ENCODE peak calls at places on chromosome 5, in five cellular contexts. Y is cardiac muscle cell, S is left ventricle myocardium inferior, G is foreskin fibroblast, L is fibroblast of pulmonary artery. H is an unnamed sample.

GRCh38 chr5:139949710-139950109 is 93.4 kb downstream of the NRG2 start:
- DNase-seq in S (peak; percentile 54), L (no peak), G (no peak), Y (no peak), H (no peak)

GRCh38 chr5:136808756-136809155 is 443.4 kb upstream of the TRPC7 start:
- DNase-seq in Y (no peak), G (no peak), S (no peak), L (no peak), H (no peak)

GRCh38 chr5:113232667-113233066 is 202.1 kb downstream of the TSSK1B start:
- DNase-seq in G (peak; percentile 46), L (no peak), S (peak; percentile 51), Y (peak; percentile 53), H (peak; percentile 56)

GRCh38 chr5:159403906-159404641 is 73.8 kb upstream of the IL12B start:
- DNase-seq in G (no peak), S (no peak), L (no peak), Y (no peak), H (no peak)

GRCh38 chr5:1423901-1424603 is 21.2 kb downstream of the SLC6A3 start:
- DNase-seq in Y (no peak), L (no peak), S (no peak), G (no peak), H (no peak)

GRCh38 chr5:149935431-149935901 is 9.1 kb downstream of the PDE6A start:
- DNase-seq in Y (no peak), S (no peak), G (peak; percentile 16), L (no peak), H (no peak)

GRCh38 chr5:177309351-177310191 is 2.1 kb downstream of the MXD3 start:
- DNase-seq in L (peak; percentile 75), S (peak; percentile 66), G (peak; percentile 81), Y (peak; percentile 74), H (peak; percentile 67)

GRCh38 chr5:14032944-14033343 is 88.5 kb upstream of the DNAH5 start:
- DNase-seq in G (peak; percentile 38), L (peak; percentile 46), Y (peak; percentile 48), S (no peak), H (peak; percentile 64)

GRCh38 chr5:98635631-98636030 is 137.8 kb upstream of the RGMB start:
- DNase-seq in L (no peak), Y (no peak), S (no peak), G (peak; percentile 16), H (peak; percentile 47)

GRCh38 chr5:128083811-128084227 is 253 bp downstream of the SLC12A2 start:
- DNase-seq in Y (peak; percentile 73), L (no peak), G (peak; percentile 86), S (no peak), H (peak; percentile 65)
- TF ChIP-seq CTCF in Y (peak; percentile 32), L (peak; percentile 2), G (peak; percentile 22), S (peak; percentile 63), H (peak; percentile 41)

DNA sequence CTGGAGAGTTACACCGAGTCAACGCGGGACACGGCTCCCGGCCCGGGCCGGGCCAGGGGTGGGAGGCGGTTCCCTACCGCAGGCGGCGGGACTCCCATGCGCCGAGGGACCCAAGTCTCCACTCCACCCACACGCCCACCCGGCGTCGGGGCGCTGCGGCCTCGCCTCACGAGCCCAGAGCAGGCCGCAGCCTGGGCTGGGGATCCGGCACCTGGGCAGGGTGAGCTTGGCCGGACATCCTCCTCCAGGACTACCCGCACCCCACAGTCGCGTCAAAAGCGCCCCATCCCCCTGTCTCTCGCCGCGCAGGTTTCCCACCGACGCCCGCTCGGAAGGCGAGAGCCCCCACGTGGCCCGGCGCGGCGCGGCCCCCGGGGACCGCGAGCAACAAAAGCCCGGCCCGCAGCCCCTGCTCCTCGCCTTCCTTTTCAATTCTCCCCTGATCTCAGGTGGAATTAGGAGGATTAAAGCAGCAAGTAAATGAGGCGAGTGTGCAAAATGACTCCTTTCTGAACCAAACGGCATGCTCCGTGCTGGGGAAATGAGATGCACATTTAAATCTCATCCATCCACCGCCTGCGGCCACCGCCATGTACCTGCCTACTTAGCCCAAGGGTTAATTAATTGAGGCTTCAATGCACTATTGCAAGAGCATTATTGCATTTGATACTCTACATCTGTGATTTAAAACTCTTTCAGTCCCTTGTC is 196.6 kb upstream of the TBCA start:
- DNase-seq in S (no peak), G (peak; percentile 43), Y (no peak), L (no peak), H (no peak)
- H3K4me3 ChIP-seq in S (peak overlapping the region; percentile 57), G (peak overlapping the region; percentile 38), Y (peak overlapping the region; percentile 24), L (no peak overlapping the region), H (peak overlapping the region; percentile 7)

GRCh38 chr5:175724314-175724713 is 66.4 kb downstream of the HRH2 start:
- DNase-seq in S (no peak), L (no peak), Y (no peak), G (no peak), H (no peak)
- TF ChIP-seq CTCF in S (no peak), L (no peak), Y (no peak), G (no peak), H (no peak)

DNA sequence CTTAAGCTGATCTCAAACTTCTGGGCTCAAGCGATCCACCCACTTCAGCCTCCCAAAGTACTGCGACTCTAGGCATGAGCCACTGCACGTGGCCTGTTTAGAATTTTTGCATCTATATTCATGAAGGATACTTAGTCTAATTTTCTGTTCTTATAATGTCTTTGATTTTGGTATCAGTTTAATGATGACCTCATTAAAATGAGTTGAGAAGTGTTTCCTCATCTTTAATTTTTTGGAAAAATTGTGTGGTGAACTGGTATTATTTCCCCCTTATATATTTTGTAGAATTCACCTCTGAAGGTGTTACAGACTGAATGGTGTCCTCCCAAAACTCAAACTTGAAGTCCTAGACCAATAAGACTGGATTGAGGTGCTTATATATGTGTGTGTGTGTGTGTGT is 46.5 kb downstream of the ANKRD31 start:
- DNase-seq in S (no peak), Y (no peak), G (no peak), L (no peak), H (no peak)
- H3K4me3 ChIP-seq in S (no peak overlapping the region), Y (no peak overlapping the region), G (no peak overlapping the region), L (no peak overlapping the region), H (no peak overlapping the region)

DNA sequence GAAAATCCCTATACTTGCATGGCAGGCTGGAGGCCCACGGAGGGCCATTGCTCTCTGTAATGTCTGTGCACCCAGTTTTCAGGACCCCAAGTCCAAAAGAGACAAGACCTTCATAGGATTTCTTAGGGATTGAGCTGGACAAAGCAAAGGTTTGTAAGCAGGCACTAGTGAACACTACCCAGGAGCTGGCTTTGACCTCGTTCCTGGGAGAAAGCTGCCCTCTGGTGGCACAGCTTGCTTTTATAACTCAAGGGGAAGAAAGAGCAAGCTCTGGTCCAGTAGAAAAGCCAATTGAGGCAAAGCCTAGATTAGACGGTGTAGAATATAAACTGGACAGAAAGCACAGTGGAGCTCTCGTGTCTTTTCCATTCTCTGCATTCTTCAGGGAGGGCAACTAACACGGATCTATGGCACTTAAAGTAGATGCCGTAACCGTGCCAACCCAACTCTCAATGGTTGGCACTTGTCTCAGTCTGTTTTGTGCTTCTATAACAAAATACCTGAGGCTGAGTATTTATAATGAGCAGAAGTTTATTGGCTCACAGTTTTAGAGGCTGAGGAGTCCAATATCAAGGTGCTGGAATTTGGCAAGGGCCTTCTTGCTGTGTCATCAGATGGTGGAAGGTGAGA is 7.9 kb downstream of the GABRP start:
- DNase-seq in L (peak; percentile 73), S (peak; percentile 54), Y (peak; percentile 78), G (peak; percentile 42), H (peak; percentile 55)
- TF ChIP-seq CTCF in L (peak; percentile 62), S (peak; percentile 77), Y (peak; percentile 67), G (peak; percentile 45), H (peak; percentile 58)

GRCh38 chr5:175248416-175248905 is 195.5 kb downstream of the DRD1 start:
- DNase-seq in L (no peak), G (no peak), S (no peak), Y (no peak), H (no peak)

GRCh38 chr5:175253597-175253996 is 190.4 kb downstream of the DRD1 start:
- DNase-seq in S (no peak), G (peak; percentile 8), Y (no peak), L (no peak), H (peak; percentile 20)

GRCh38 chr5:175247146-175247545 is 196.8 kb downstream of the DRD1 start:
- DNase-seq in G (no peak), Y (no peak), L (no peak), S (no peak), H (peak; percentile 34)

GRCh38 chr5:175252234-175252805 is 191.7 kb downstream of the DRD1 start:
- DNase-seq in Y (no peak), S (no peak), L (no peak), G (no peak), H (no peak)

GRCh38 chr5:175250426-175250825 is 193.6 kb downstream of the DRD1 start:
- DNase-seq in G (no peak), L (no peak), S (no peak), Y (no peak), H (no peak)
- H3K4me3 ChIP-seq in G (no peak overlapping the region), L (no peak overlapping the region), S (no peak overlapping the region), Y (no peak overlapping the region), H (no peak overlapping the region)

GRCh38 chr5:103235891-103236290 is 22.7 kb upstream of the MACIR start:
- DNase-seq in L (no peak), S (no peak), Y (no peak), G (no peak), H (no peak)

GRCh38 chr5:103228056-103228455 is 30.5 kb upstream of the MACIR start:
- DNase-seq in Y (no peak), G (no peak), L (peak; percentile 30), S (no peak), H (no peak)

GRCh38 chr5:103234239-103234975 is 24.2 kb upstream of the MACIR start:
- DNase-seq in G (peak; percentile 31), S (no peak), L (peak; percentile 62), Y (peak; percentile 77), H (peak; percentile 35)

GRCh38 chr5:103228588-103228987 is 30.0 kb upstream of the MACIR start:
- DNase-seq in L (no peak), Y (no peak), G (no peak), S (no peak), H (no peak)

GRCh38 chr5:103232393-103232999 is 26.1 kb upstream of the MACIR start:
- DNase-seq in G (peak; percentile 43), L (peak; percentile 74), Y (peak; percentile 71), S (no peak), H (peak; percentile 53)
- TF ChIP-seq CTCF in G (peak; percentile 61), L (peak; percentile 89), Y (peak; percentile 79), S (peak; percentile 94), H (peak; percentile 80)

DNA sequence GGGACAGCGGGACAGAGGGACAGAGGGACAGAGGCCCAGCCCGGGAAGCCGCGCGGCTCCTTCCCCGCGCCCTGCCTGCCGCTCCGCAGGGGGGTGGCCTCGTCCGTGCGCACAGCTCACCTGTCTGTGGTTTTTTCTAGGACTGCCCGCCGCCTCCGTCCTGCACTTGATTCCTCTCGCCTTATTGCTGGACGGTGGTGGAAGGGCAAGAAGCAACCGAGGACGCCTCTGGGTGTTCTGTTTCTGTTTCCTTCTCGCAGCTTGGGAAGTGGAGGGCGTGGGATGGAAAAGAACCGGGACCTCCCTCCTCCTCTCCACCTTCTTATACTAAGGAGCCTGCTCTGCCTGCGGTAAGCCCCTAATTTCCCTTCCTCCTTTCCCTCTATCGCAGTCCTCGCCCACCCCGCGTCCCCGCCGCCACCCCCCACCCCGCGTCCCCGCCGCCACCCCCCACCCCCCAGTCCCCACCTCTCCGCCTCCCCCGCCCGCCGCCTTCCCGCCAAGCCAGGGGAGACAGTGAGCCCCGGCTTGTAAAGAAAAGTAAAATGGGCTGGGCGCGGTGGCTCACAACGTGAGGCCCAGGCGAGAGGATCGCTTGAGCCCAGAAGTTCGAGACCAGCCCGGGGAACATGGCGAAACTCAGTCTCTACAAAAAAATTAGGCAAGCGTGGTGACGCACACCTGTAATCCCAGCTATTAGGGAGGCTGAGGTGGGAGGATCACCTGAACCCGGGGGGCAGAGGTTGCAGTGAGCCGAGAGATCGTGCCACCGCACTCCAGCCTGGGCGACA is 9.6 kb upstream of the FLT4 start:
- DNase-seq in S (peak; percentile 1), Y (peak; percentile 16), G (no peak), L (no peak), H (no peak)
- H3K4me3 ChIP-seq in S (peak overlapping the region; percentile 35), Y (no peak overlapping the region), G (no peak overlapping the region), L (no peak overlapping the region), H (no peak overlapping the region)